ENCODE peak calls at places on chromosomes 16 and 17, in ten cellular contexts. S is GM04504, P is SK-N-DZ, R is fibroblast of lung, Z is left colon, D is tibial artery, X is posterior cingulate gyrus, Q is tibial nerve, C is Calu3, I is astrocyte of the hippocampus. N is an unnamed sample.

GRCh38 chr17:46194393-46195216 is 1.4 kb upstream of the KANSL1 start:
- DNase-seq in X (no peak), Q (no peak), R (peak), C (peak), P (peak), S (no peak), D (no peak), I (peak), Z (no peak), N (peak)

GRCh38 chr17:40843242-40843641 is 20.8 kb upstream of the KRT10 start:
- DNase-seq in R (no peak), I (no peak), P (no peak), X (no peak), S (no peak), Q (no peak), C (no peak), D (no peak), Z (no peak), N (no peak)

GRCh38 chr17:36592316-36592710 is 634 bp downstream of the DHRS11 start:
- DNase-seq in D (no peak), Z (peak), P (no peak), C (peak), I (peak), R (no peak), X (no peak), Q (no peak), S (no peak), N (no peak)

GRCh38 chr17:57338257-57338919 is 82.1 kb downstream of the MSI2 start:
- DNase-seq in P (no peak), X (no peak), I (peak), R (no peak), Q (no peak), Z (no peak), C (no peak), S (no peak), D (no peak), N (no peak)

GRCh38 chr16:81696959-81697293 is 82.2 kb upstream of the PLCG2 start:
- DNase-seq in Q (no peak), I (no peak), Z (no peak), R (no peak), P (no peak), D (no peak), X (no peak), S (no peak), C (no peak), N (no peak)

GRCh38 chr16:35492225-35492624 is 2032.8 kb downstream of the TP53TG3F start:
- DNase-seq in R (no peak), S (no peak), X (no peak), Q (no peak), D (no peak), I (no peak), P (peak), C (no peak), Z (no peak), N (no peak)

GRCh38 chr17:65745241-65745640 is 183.8 kb upstream of the AXIN2 start:
- DNase-seq in Q (no peak), Z (no peak), C (no peak), X (no peak), P (no peak), S (no peak), R (no peak), D (no peak), I (no peak), N (no peak)

GRCh38 chr17:78013683-78014467 is 55.4 kb downstream of the TNRC6C start:
- DNase-seq in S (peak), D (no peak), Q (peak), R (peak), C (peak), X (peak), I (peak), Z (no peak), P (peak), N (peak)

GRCh38 chr16:81697321-81697885 is 81.7 kb upstream of the PLCG2 start:
- DNase-seq in P (peak), Z (peak), Q (no peak), R (peak), C (peak), D (no peak), X (peak), S (peak), I (peak), N (no peak)

GRCh38 chr16:23690771-23691482 is 12.2 kb downstream of the PLK1 start:
- DNase-seq in C (no peak), Z (no peak), X (no peak), D (no peak), I (no peak), S (no peak), R (no peak), Q (no peak), P (no peak), N (no peak)

GRCh38 chr16:2787406-2787805 is at the start of gene PRSS33:
- DNase-seq in Q (no peak), P (no peak), S (no peak), D (no peak), I (peak), Z (no peak), C (peak), R (no peak), X (no peak), N (no peak)

GRCh38 chr17:7004398-7005253 is 7.8 kb upstream of the RNASEK start:
- DNase-seq in Z (no peak), S (peak), I (peak), C (peak), P (peak), D (no peak), R (peak), X (no peak), Q (no peak), N (peak)

GRCh38 chr17:19386276-19386863 is 620 bp downstream of the MFAP4 start:
- DNase-seq in P (no peak), Q (peak), S (peak), I (peak), X (no peak), D (peak), Z (peak), R (peak), C (no peak), N (peak)

GRCh38 chr16:11359370-11359769 is 14.1 kb downstream of the RMI2 start:
- DNase-seq in Q (no peak), Z (no peak), S (peak), D (no peak), X (no peak), P (no peak), R (peak), C (peak), I (peak), N (no peak)

GRCh38 chr16:86634290-86634689 is 55.9 kb downstream of the FOXL1 start:
- DNase-seq in I (peak), X (no peak), R (peak), S (no peak), Q (no peak), Z (no peak), D (no peak), C (no peak), P (no peak), N (no peak)

GRCh38 chr17:77423589-77424451 is 283.1 kb downstream of the SEC14L1 start:
- DNase-seq in Q (peak), D (peak), X (peak), S (peak), P (no peak), Z (peak), I (peak), C (no peak), R (peak), N (peak)

GRCh38 chr16:56425439-56425832 is at the start of gene AMFR:
- DNase-seq in Q (peak), R (peak), I (peak), C (peak), P (peak), S (peak), Z (peak), D (peak), X (peak), N (peak)

GRCh38 chr17:68441064-68441770 is 16.1 kb downstream of the WIPI1 start:
- DNase-seq in C (no peak), Q (no peak), X (no peak), R (no peak), I (no peak), P (no peak), S (no peak), Z (no peak), D (peak), N (no peak)

GRCh38 chr16:71830359-71830758 is 15.4 kb upstream of the ATXN1L start:
- DNase-seq in Q (no peak), R (no peak), I (no peak), Z (no peak), C (no peak), X (no peak), S (no peak), P (no peak), D (no peak), N (no peak)

GRCh38 chr17:31339906-31340661 is 18.7 kb upstream of the EVI2A start:
- DNase-seq in S (no peak), I (peak), X (no peak), P (no peak), C (no peak), Z (no peak), R (peak), Q (no peak), D (no peak), N (peak)

GRCh38 chr16:54290203-54291106 is 3.9 kb upstream of the IRX3 start:
- DNase-seq in I (peak), X (no peak), Z (no peak), P (no peak), D (no peak), S (no peak), C (no peak), R (no peak), Q (no peak), N (no peak)

GRCh38 chr16:391885-392335 is 5.1 kb upstream of the NME4 start:
- DNase-seq in P (peak), S (no peak), Q (no peak), C (peak), R (peak), X (peak), Z (peak), I (peak), D (peak), N (no peak)

GRCh38 chr16:58582971-58583765 is 46.5 kb downstream of the CNOT1 start:
- DNase-seq in D (no peak), X (no peak), I (peak), Z (no peak), P (no peak), Q (no peak), C (no peak), S (no peak), R (no peak), N (no peak)

GRCh38 chr17:21286771-21287702 is 2.5 kb downstream of the MAP2K3 start:
- DNase-seq in Z (peak), X (no peak), Q (no peak), D (no peak), R (no peak), C (peak), I (no peak), S (no peak), P (no peak), N (no peak)

GRCh38 chr17:56112086-56112485 is 41.2 kb upstream of the ANKFN1 start:
- DNase-seq in X (no peak), S (peak), D (no peak), C (no peak), Q (no peak), R (peak), P (no peak), Z (no peak), I (peak), N (peak)

N was measured in stromal cell of bone marrow.